ENCODE peak calls at places on chromosomes 7 and 10, in eight cellular contexts. One of them, this sample, is unnamed.

GRCh38 chr7:26515462-26515861 is 223.8 kb downstream of the SNX10 start:
- DNase-seq in epithelial cell of esophagus: no peak
- DNase-seq in fibroblast of mammary gland: no peak
- DNase-seq in Calu3: peak; percentile 92
- DNase-seq in fibroblast of lung: no peak
- DNase-seq in colonic mucosa: peak; percentile 80
- DNase-seq in left cardiac atrium: no peak
- DNase-seq in activated naive CD4-positive, alpha-beta T cell: no peak
- DNase-seq in this sample: no peak

GRCh38 chr7:155459133-155459866 is 1.4 kb downstream of the EN2 start:
- DNase-seq in fibroblast of mammary gland: no peak
- DNase-seq in colonic mucosa: no peak
- DNase-seq in left cardiac atrium: no peak
- DNase-seq in Calu3: no peak
- DNase-seq in fibroblast of lung: no peak
- DNase-seq in epithelial cell of esophagus: no peak
- DNase-seq in activated naive CD4-positive, alpha-beta T cell: no peak
- DNase-seq in this sample: no peak

GRCh38 chr10:6844251-6844650 is 264.2 kb upstream of the PRKCQ start:
- DNase-seq in epithelial cell of esophagus: no peak
- DNase-seq in fibroblast of lung: no peak
- DNase-seq in colonic mucosa: no peak
- DNase-seq in activated naive CD4-positive, alpha-beta T cell: no peak
- DNase-seq in left cardiac atrium: no peak
- DNase-seq in fibroblast of mammary gland: no peak
- DNase-seq in Calu3: no peak
- DNase-seq in this sample: no peak

GRCh38 chr7:26397786-26398435 is 106.2 kb downstream of the SNX10 start:
- DNase-seq in left cardiac atrium: peak; percentile 53
- DNase-seq in fibroblast of lung: peak; percentile 6
- DNase-seq in colonic mucosa: peak; percentile 59
- DNase-seq in Calu3: peak; percentile 58
- DNase-seq in fibroblast of mammary gland: no peak
- DNase-seq in activated naive CD4-positive, alpha-beta T cell: no peak
- DNase-seq in epithelial cell of esophagus: no peak
- DNase-seq in this sample: no peak

GRCh38 chr10:68561804-68562649 is 1.9 kb downstream of the TET1 start:
- DNase-seq in fibroblast of lung: peak; percentile 42
- DNase-seq in activated naive CD4-positive, alpha-beta T cell: no peak
- DNase-seq in left cardiac atrium: no peak
- DNase-seq in colonic mucosa: no peak
- DNase-seq in Calu3: no peak
- DNase-seq in fibroblast of mammary gland: peak; percentile 21
- DNase-seq in epithelial cell of esophagus: peak; percentile 11
- DNase-seq in this sample: no peak

GRCh38 chr7:142880886-142881505 is 4.5 kb downstream of the TRPV6 start:
- DNase-seq in fibroblast of mammary gland: peak; percentile 33
- DNase-seq in colonic mucosa: no peak
- DNase-seq in Calu3: peak; percentile 63
- DNase-seq in left cardiac atrium: no peak
- DNase-seq in activated naive CD4-positive, alpha-beta T cell: no peak
- DNase-seq in fibroblast of lung: peak; percentile 14
- DNase-seq in epithelial cell of esophagus: peak; percentile 13
- DNase-seq in this sample: peak; percentile 60

GRCh38 chr7:114083714-114084113 is 164.9 kb upstream of the PPP1R3A start:
- DNase-seq in left cardiac atrium: no peak
- DNase-seq in epithelial cell of esophagus: no peak
- DNase-seq in fibroblast of lung: no peak
- DNase-seq in colonic mucosa: no peak
- DNase-seq in fibroblast of mammary gland: no peak
- DNase-seq in activated naive CD4-positive, alpha-beta T cell: no peak
- DNase-seq in Calu3: no peak
- DNase-seq in this sample: no peak

GRCh38 chr10:122310311-122311050 is 39.4 kb downstream of the BTBD16 start:
- DNase-seq in fibroblast of mammary gland: no peak
- DNase-seq in Calu3: peak; percentile 63
- DNase-seq in activated naive CD4-positive, alpha-beta T cell: no peak
- DNase-seq in left cardiac atrium: peak; percentile 55
- DNase-seq in fibroblast of lung: no peak
- DNase-seq in epithelial cell of esophagus: peak; percentile 47
- DNase-seq in colonic mucosa: peak; percentile 85
- DNase-seq in this sample: no peak

GRCh38 chr7:38368191-38368605 is 94.8 kb upstream of the TARP start:
- DNase-seq in activated naive CD4-positive, alpha-beta T cell: peak; percentile 36
- DNase-seq in epithelial cell of esophagus: peak; percentile 73
- DNase-seq in fibroblast of mammary gland: peak; percentile 85
- DNase-seq in left cardiac atrium: peak; percentile 62
- DNase-seq in Calu3: peak; percentile 90
- DNase-seq in colonic mucosa: peak; percentile 79
- DNase-seq in fibroblast of lung: peak; percentile 49
- DNase-seq in this sample: peak; percentile 78

GRCh38 chr7:1124816-1125602 is 35.0 kb downstream of the ZFAND2A start:
- DNase-seq in epithelial cell of esophagus: peak; percentile 28
- DNase-seq in activated naive CD4-positive, alpha-beta T cell: no peak
- DNase-seq in fibroblast of lung: peak; percentile 17
- DNase-seq in left cardiac atrium: peak; percentile 59
- DNase-seq in colonic mucosa: no peak
- DNase-seq in fibroblast of mammary gland: peak; percentile 57
- DNase-seq in Calu3: no peak
- DNase-seq in this sample: no peak

GRCh38 chr10:88702848-88703597 is 3.0 kb upstream of the LIPK start:
- DNase-seq in left cardiac atrium: no peak
- DNase-seq in epithelial cell of esophagus: peak; percentile 93
- DNase-seq in fibroblast of lung: no peak
- DNase-seq in activated naive CD4-positive, alpha-beta T cell: no peak
- DNase-seq in colonic mucosa: peak; percentile 80
- DNase-seq in fibroblast of mammary gland: peak; percentile 37
- DNase-seq in Calu3: peak; percentile 70
- DNase-seq in this sample: no peak

GRCh38 chr7:5422324-5423271 is 1.0 kb downstream of the TNRC18 start:
- DNase-seq in epithelial cell of esophagus: no peak
- DNase-seq in colonic mucosa: no peak
- DNase-seq in Calu3: peak; percentile 27
- DNase-seq in fibroblast of lung: peak; percentile 35
- DNase-seq in fibroblast of mammary gland: peak; percentile 55
- DNase-seq in activated naive CD4-positive, alpha-beta T cell: no peak
- DNase-seq in left cardiac atrium: no peak
- DNase-seq in this sample: peak; percentile 26

GRCh38 chr10:94038024-94038423 is 44.3 kb downstream of the PLCE1 start:
- DNase-seq in activated naive CD4-positive, alpha-beta T cell: no peak
- DNase-seq in fibroblast of mammary gland: peak; percentile 37
- DNase-seq in fibroblast of lung: peak; percentile 12
- DNase-seq in epithelial cell of esophagus: no peak
- DNase-seq in left cardiac atrium: no peak
- DNase-seq in colonic mucosa: no peak
- DNase-seq in Calu3: no peak
- DNase-seq in this sample: no peak

GRCh38 chr7:39838326-39838725 is 111.7 kb upstream of the CDK13 start:
- DNase-seq in fibroblast of mammary gland: peak; percentile 53
- DNase-seq in colonic mucosa: peak; percentile 22
- DNase-seq in activated naive CD4-positive, alpha-beta T cell: no peak
- DNase-seq in epithelial cell of esophagus: peak; percentile 58
- DNase-seq in fibroblast of lung: peak; percentile 75
- DNase-seq in left cardiac atrium: peak; percentile 20
- DNase-seq in Calu3: peak; percentile 48
- DNase-seq in this sample: no peak

GRCh38 chr7:119643558-119643957 is 629.4 kb upstream of the KCND2 start:
- DNase-seq in Calu3: no peak
- DNase-seq in fibroblast of mammary gland: no peak
- DNase-seq in epithelial cell of esophagus: no peak
- DNase-seq in colonic mucosa: no peak
- DNase-seq in activated naive CD4-positive, alpha-beta T cell: no peak
- DNase-seq in left cardiac atrium: no peak
- DNase-seq in fibroblast of lung: no peak
- DNase-seq in this sample: no peak

GRCh38 chr7:151243045-151243349 is 5.5 kb downstream of the SMARCD3 start:
- DNase-seq in fibroblast of lung: no peak
- DNase-seq in epithelial cell of esophagus: no peak
- DNase-seq in colonic mucosa: no peak
- DNase-seq in Calu3: no peak
- DNase-seq in left cardiac atrium: no peak
- DNase-seq in fibroblast of mammary gland: no peak
- DNase-seq in activated naive CD4-positive, alpha-beta T cell: no peak
- DNase-seq in this sample: no peak

GRCh38 chr7:74101061-74101681 is 17.6 kb downstream of the LIMK1 start:
- DNase-seq in colonic mucosa: peak; percentile 29
- DNase-seq in epithelial cell of esophagus: no peak
- DNase-seq in left cardiac atrium: no peak
- DNase-seq in fibroblast of mammary gland: peak; percentile 51
- DNase-seq in fibroblast of lung: peak; percentile 64
- DNase-seq in Calu3: no peak
- DNase-seq in activated naive CD4-positive, alpha-beta T cell: no peak
- DNase-seq in this sample: no peak

GRCh38 chr7:135208417-135208793 is 2.9 kb downstream of the WDR91 start:
- DNase-seq in fibroblast of lung: peak; percentile 46
- DNase-seq in left cardiac atrium: no peak
- DNase-seq in colonic mucosa: no peak
- DNase-seq in epithelial cell of esophagus: no peak
- DNase-seq in fibroblast of mammary gland: no peak
- DNase-seq in Calu3: no peak
- DNase-seq in activated naive CD4-positive, alpha-beta T cell: no peak
- DNase-seq in this sample: no peak

GRCh38 chr10:97016728-97017473 is 168.9 kb downstream of the SLIT1 start:
- DNase-seq in fibroblast of mammary gland: no peak
- DNase-seq in Calu3: no peak
- DNase-seq in activated naive CD4-positive, alpha-beta T cell: no peak
- DNase-seq in fibroblast of lung: no peak
- DNase-seq in colonic mucosa: no peak
- DNase-seq in left cardiac atrium: no peak
- DNase-seq in epithelial cell of esophagus: no peak
- DNase-seq in this sample: peak; percentile 29

GRCh38 chr10:486668-487067 is 202.8 kb downstream of the DIP2C start:
- DNase-seq in left cardiac atrium: no peak
- DNase-seq in colonic mucosa: no peak
- DNase-seq in epithelial cell of esophagus: no peak
- DNase-seq in fibroblast of lung: no peak
- DNase-seq in fibroblast of mammary gland: no peak
- DNase-seq in activated naive CD4-positive, alpha-beta T cell: no peak
- DNase-seq in Calu3: no peak
- DNase-seq in this sample: no peak

GRCh38 chr10:71443676-71444075 is 47.0 kb downstream of the CDH23 start:
- DNase-seq in activated naive CD4-positive, alpha-beta T cell: no peak
- DNase-seq in Calu3: no peak
- DNase-seq in left cardiac atrium: no peak
- DNase-seq in fibroblast of mammary gland: no peak
- DNase-seq in epithelial cell of esophagus: no peak
- DNase-seq in colonic mucosa: no peak
- DNase-seq in fibroblast of lung: no peak
- DNase-seq in this sample: no peak

GRCh38 chr10:114801411-114801813 is 20.2 kb upstream of the FHIP2A start:
- DNase-seq in fibroblast of mammary gland: no peak
- DNase-seq in epithelial cell of esophagus: no peak
- DNase-seq in fibroblast of lung: no peak
- DNase-seq in Calu3: no peak
- DNase-seq in colonic mucosa: no peak
- DNase-seq in activated naive CD4-positive, alpha-beta T cell: no peak
- DNase-seq in left cardiac atrium: no peak
- DNase-seq in this sample: peak; percentile 79

GRCh38 chr7:2926898-2927405 is 82.8 kb upstream of the GNA12 start:
- DNase-seq in activated naive CD4-positive, alpha-beta T cell: no peak
- DNase-seq in left cardiac atrium: peak; percentile 12
- DNase-seq in epithelial cell of esophagus: no peak
- DNase-seq in Calu3: no peak
- DNase-seq in fibroblast of lung: no peak
- DNase-seq in fibroblast of mammary gland: no peak
- DNase-seq in colonic mucosa: no peak
- DNase-seq in this sample: peak; percentile 20

GRCh38 chr7:152336754-152337368 is 98.9 kb downstream of the KMT2C start:
- DNase-seq in activated naive CD4-positive, alpha-beta T cell: no peak
- DNase-seq in fibroblast of mammary gland: peak; percentile 70
- DNase-seq in Calu3: peak; percentile 53
- DNase-seq in epithelial cell of esophagus: peak; percentile 56
- DNase-seq in colonic mucosa: peak; percentile 49
- DNase-seq in fibroblast of lung: peak; percentile 61
- DNase-seq in left cardiac atrium: no peak
- DNase-seq in this sample: peak; percentile 13

GRCh38 chr10:14126697-14127440 is 203.9 kb downstream of the FRMD4A start:
- DNase-seq in epithelial cell of esophagus: peak; percentile 60
- DNase-seq in left cardiac atrium: no peak
- DNase-seq in fibroblast of mammary gland: peak; percentile 48
- DNase-seq in colonic mucosa: no peak
- DNase-seq in activated naive CD4-positive, alpha-beta T cell: no peak
- DNase-seq in fibroblast of lung: peak; percentile 32
- DNase-seq in Calu3: no peak
- DNase-seq in this sample: no peak